ENCODE peak calls at places on chromosomes 12 and 14, in nine cellular contexts. D is fibroblast of lung, U is OCI-LY7, G is HCT116, I is A549, M is GM12878, H is astrocyte, F is IMR-90, Y is PC-3. C is an unnamed sample.

GRCh38 chr14:92687681-92688433 is 60.6 kb downstream of the LGMN start:
- DNase-seq in G (no peak), H (peak; percentile 31), U (no peak), I (no peak), D (no peak), F (no peak), M (no peak), Y (no peak), C (peak; percentile 64)

GRCh38 chr12:57016348-57016747 is at the start of gene TAC3:
- DNase-seq in D (no peak), Y (no peak), H (no peak), U (no peak), F (no peak), M (no peak), I (no peak), G (no peak), C (peak; percentile 69)

GRCh38 chr12:70559390-70559789 is 77.8 kb downstream of the PTPRB start:
- DNase-seq in I (no peak), F (no peak), D (no peak), H (no peak), U (no peak), M (no peak), G (no peak), Y (no peak), C (no peak)

GRCh38 chr12:6961695-6962284 is 8.7 kb downstream of the PHB2 start:
- DNase-seq in I (peak; percentile 85), M (no peak), Y (peak; percentile 61), U (peak; percentile 67), G (peak; percentile 73), H (peak; percentile 70), D (peak; percentile 63), F (peak; percentile 77), C (peak; percentile 91)

GRCh38 chr12:18799561-18799960 is 61.6 kb downstream of the CAPZA3 start:
- DNase-seq in I (no peak), F (peak; percentile 49), D (peak; percentile 19), M (no peak), U (no peak), Y (peak; percentile 11), H (peak; percentile 38), G (no peak), C (no peak)

GRCh38 chr12:60539592-60539991 is 943.8 kb downstream of the SLC16A7 start:
- DNase-seq in F (no peak), G (no peak), M (no peak), U (no peak), I (no peak), D (peak; percentile 67), Y (no peak), H (no peak), C (no peak)

GRCh38 chr12:85920324-85920947 is 46.3 kb downstream of the NTS start:
- DNase-seq in D (peak; percentile 45), H (peak; percentile 1), U (peak; percentile 49), G (peak; percentile 26), I (no peak), Y (peak; percentile 78), F (peak; percentile 6), M (no peak), C (peak; percentile 73)

GRCh38 chr14:55354500-55354899 is 57.1 kb downstream of the ATG14 start:
- DNase-seq in G (peak; percentile 26), U (peak; percentile 68), F (peak; percentile 48), I (peak; percentile 44), H (peak; percentile 15), D (peak; percentile 66), M (no peak), Y (peak; percentile 63), C (peak; percentile 89)

GRCh38 chr14:31829256-31829923 is 247.7 kb upstream of the ARHGAP5 start:
- DNase-seq in D (peak; percentile 91), G (no peak), U (no peak), H (peak; percentile 72), M (no peak), I (no peak), Y (peak; percentile 13), F (peak; percentile 91), C (peak; percentile 21)

GRCh38 chr12:62787606-62788005 is 147.3 kb downstream of the PPM1H start:
- DNase-seq in G (no peak), I (no peak), H (no peak), Y (no peak), F (no peak), U (no peak), D (peak; percentile 4), M (no peak), C (no peak)

GRCh38 chr12:113358381-113359132 is at the start of gene PLBD2:
- DNase-seq in F (peak; percentile 89), I (peak; percentile 93), G (peak; percentile 82), H (peak; percentile 81), M (peak; percentile 59), U (peak; percentile 96), D (peak; percentile 90), Y (peak; percentile 93), C (peak; percentile 97)

GRCh38 chr14:25400607-25401206 is 350.8 kb upstream of the STXBP6 start:
- DNase-seq in M (no peak), H (peak; percentile 15), F (peak; percentile 29), Y (peak; percentile 64), U (peak; percentile 54), G (no peak), D (peak; percentile 50), I (no peak), C (peak; percentile 83)

GRCh38 chr14:66070542-66071319 is 415.4 kb upstream of the CCDC196 start:
- DNase-seq in H (no peak), U (peak; percentile 62), M (no peak), D (peak; percentile 6), Y (peak; percentile 74), I (peak; percentile 55), F (no peak), G (peak; percentile 35), C (peak; percentile 90)

GRCh38 chr14:98594156-98594555 is 677.8 kb downstream of the BCL11B start:
- DNase-seq in I (no peak), F (no peak), Y (no peak), D (no peak), H (no peak), M (no peak), U (no peak), G (no peak), C (no peak)

GRCh38 chr12:22531205-22531604 is 13.1 kb downstream of the C2CD5 start:
- DNase-seq in D (no peak), M (no peak), G (no peak), I (no peak), F (no peak), Y (no peak), U (no peak), H (no peak), C (no peak)

GRCh38 chr12:22527999-22528398 is 16.3 kb downstream of the C2CD5 start:
- DNase-seq in G (no peak), M (no peak), Y (peak; percentile 65), F (peak; percentile 80), U (no peak), H (peak; percentile 66), I (no peak), D (peak; percentile 76), C (no peak)

GRCh38 chr12:22526836-22527235 is 17.5 kb downstream of the C2CD5 start:
- DNase-seq in D (no peak), Y (no peak), F (no peak), G (no peak), U (no peak), I (no peak), M (no peak), H (no peak), C (no peak)

GRCh38 chr12:22529281-22530060 is 14.9 kb downstream of the C2CD5 start:
- DNase-seq in M (no peak), D (peak; percentile 21), F (peak; percentile 63), I (peak; percentile 19), H (peak; percentile 26), U (peak; percentile 46), G (no peak), Y (peak; percentile 55), C (peak; percentile 66)

DNA sequence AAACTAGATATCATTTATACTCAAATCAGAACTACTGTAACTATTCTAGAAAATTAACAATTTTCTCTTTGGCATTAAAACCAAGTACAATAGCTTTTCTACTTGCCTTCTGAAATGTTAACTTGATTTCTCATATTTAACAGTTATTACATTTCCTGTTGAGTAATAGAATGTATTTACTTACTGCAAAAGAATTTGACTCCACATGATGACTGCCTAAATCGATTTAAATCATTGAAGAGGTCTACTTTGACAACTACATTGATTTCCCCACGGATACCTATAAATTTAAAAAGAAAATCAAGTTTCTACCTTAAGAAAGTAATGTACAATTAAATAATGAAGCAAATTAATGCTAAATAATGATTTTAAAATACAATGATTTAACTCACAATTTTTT is 18.9 kb downstream of the C2CD5 start:
- DNase-seq in D (peak; percentile 58), I (no peak), M (no peak), H (peak; percentile 6), F (peak; percentile 50), G (no peak), U (no peak), Y (peak; percentile 39), C (no peak)
- H3K4me1 ChIP-seq in D (peaks cover 11% of the 10 kb centered on the region), I (peaks cover 25% of the 10 kb centered on the region), M (no peaks in the 10 kb centered on the region), H (peaks cover 8% of the 10 kb centered on the region), F (peaks cover 7% of the 10 kb centered on the region), G (no peaks in the 10 kb centered on the region), U (no peaks in the 10 kb centered on the region), Y (peaks cover 29% of the 10 kb centered on the region), C (no peaks in the 10 kb centered on the region)

GRCh38 chr14:58717211-58717610 is 79.4 kb downstream of the DACT1 start:
- DNase-seq in Y (no peak), G (no peak), F (peak; percentile 40), D (peak; percentile 30), U (no peak), M (no peak), H (no peak), I (no peak), C (no peak)
- H3K4me2 ChIP-seq in Y (peak overlapping the region; percentile 50), G (no peak overlapping the region), F (peak overlapping the region; percentile 17), D (no peak overlapping the region), U (no peak overlapping the region), M (no peak overlapping the region), H (peak overlapping the region; percentile 23), I (no peak overlapping the region), C (no peak overlapping the region)

GRCh38 chr14:99601301-99601945 is 2.6 kb downstream of the CCDC85C start:
- DNase-seq in G (no peak), F (peak; percentile 65), Y (peak; percentile 45), H (peak; percentile 59), D (no peak), I (no peak), M (no peak), U (no peak), C (no peak)
- H3K4me1 ChIP-seq in G (peaks cover 19% of the 10 kb centered on the region), F (peaks cover 16% of the 10 kb centered on the region), Y (peaks cover 26% of the 10 kb centered on the region), H (peaks cover 30% of the 10 kb centered on the region), D (peaks cover 3% of the 10 kb centered on the region), I (peaks cover 72% of the 10 kb centered on the region), M (peaks cover 11% of the 10 kb centered on the region), U (peaks cover 27% of the 10 kb centered on the region), C (peaks cover 15% of the 10 kb centered on the region)

DNA sequence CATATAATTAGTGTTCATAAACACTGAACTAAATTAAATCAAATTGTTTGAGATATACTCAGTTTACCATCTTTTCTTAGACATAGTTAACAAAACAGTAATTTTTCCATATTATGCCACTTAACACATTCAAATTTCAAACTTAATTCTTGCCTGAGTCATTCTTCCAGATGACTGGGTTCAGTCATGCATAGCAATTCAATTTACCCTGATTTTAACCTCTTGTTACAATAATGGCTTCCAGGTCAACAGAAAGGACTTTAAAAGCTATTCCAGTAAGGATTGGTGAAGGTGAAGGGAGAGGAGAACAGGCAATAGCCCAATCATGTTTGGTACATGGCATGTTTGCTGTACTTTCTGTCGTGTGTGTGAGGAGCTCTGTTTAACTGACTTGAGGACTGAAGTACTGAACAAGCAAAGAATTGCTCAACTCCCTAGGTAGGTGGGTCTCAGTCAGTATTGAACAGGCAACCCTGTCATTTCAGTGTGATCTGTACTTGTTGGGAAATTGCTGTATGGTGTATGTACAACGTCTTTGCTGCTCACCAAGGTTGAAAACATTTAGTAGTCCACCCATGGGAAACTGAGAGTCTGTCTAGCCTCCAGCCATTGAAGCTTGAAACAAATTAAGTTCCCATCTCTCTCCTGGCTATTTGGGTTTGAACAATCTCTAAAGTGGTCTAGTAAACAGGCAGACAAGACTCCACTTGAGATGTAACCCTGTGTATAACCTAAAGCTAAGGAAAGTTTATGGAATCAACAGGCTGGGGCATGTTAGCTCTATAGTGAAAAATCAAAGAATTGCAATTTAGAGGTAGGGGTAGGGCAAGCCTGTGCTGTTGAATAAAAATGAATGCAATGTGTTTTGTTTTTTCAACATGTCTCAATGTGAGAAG is 327.2 kb downstream of the BTG1 start:
- DNase-seq in U (no peak), D (no peak), F (no peak), M (no peak), H (peak; percentile 43), G (no peak), Y (no peak), I (no peak), C (no peak)
- H3K4me2 ChIP-seq in U (no peak overlapping the region), D (no peak overlapping the region), F (no peak overlapping the region), M (no peak overlapping the region), H (no peak overlapping the region), G (no peak overlapping the region), Y (peak overlapping the region; percentile 45), I (no peak overlapping the region), C (no peak overlapping the region)

C was measured in GM23338.